ENCODE peak calls at places on chromosomes 1 and 21, in nine cellular contexts. W is GM13977, B is glutamatergic neuron, U is GM20000, Q is choroid plexus epithelial cell, F is mesothelial cell of epicardium, Y is GM10248, O is fibroblast of pulmonary artery, A is lower lobe of right lung. L is an unnamed sample.

GRCh38 chr1:30787856-30788495 is 30.4 kb upstream of the LAPTM5 start:
- DNase-seq in F (no peak), B (no peak), W (no peak), U (no peak), Q (no peak), Y (no peak), O (no peak), A (peak), L (no peak)

GRCh38 chr1:181250038-181250437 is 161.5 kb downstream of the IER5 start:
- DNase-seq in U (no peak), F (no peak), A (no peak), B (no peak), W (no peak), Q (no peak), Y (no peak), O (no peak), L (no peak)

GRCh38 chr1:28056129-28056925 is 32.1 kb downstream of the EYA3 start:
- DNase-seq in F (no peak), A (no peak), O (no peak), Y (peak), W (peak), Q (no peak), U (peak), B (no peak), L (no peak)

GRCh38 chr1:201898992-201899391 is 10.3 kb downstream of the SHISA4 start:
- DNase-seq in A (peak), Q (no peak), W (no peak), O (no peak), B (no peak), F (no peak), U (no peak), Y (no peak), L (no peak)

GRCh38 chr1:160428655-160429054 is 28.3 kb downstream of the VANGL2 start:
- DNase-seq in Y (peak), A (no peak), Q (peak), O (peak), U (no peak), F (no peak), W (peak), B (peak), L (no peak)

GRCh38 chr1:235632538-235633219 is 16.9 kb downstream of the GNG4 start:
- DNase-seq in Y (peak), B (no peak), Q (peak), F (no peak), W (peak), A (no peak), O (peak), U (peak), L (no peak)

GRCh38 chr1:61781151-61781550 is 38.9 kb downstream of the PATJ start:
- DNase-seq in A (no peak), U (no peak), Q (no peak), Y (no peak), W (no peak), B (no peak), O (no peak), F (no peak), L (no peak)

GRCh38 chr1:78687914-78688313 is 38.3 kb downstream of the IFI44 start:
- DNase-seq in U (no peak), F (no peak), O (peak), B (no peak), Y (no peak), W (no peak), A (no peak), Q (peak), L (no peak)

GRCh38 chr1:154414606-154415005 is 9.5 kb downstream of the IL6R start:
- DNase-seq in F (no peak), W (no peak), U (no peak), B (no peak), O (no peak), Q (no peak), A (peak), Y (no peak), L (no peak)

GRCh38 chr21:46455575-46456385 is 2.9 kb upstream of the DIP2A start:
- DNase-seq in W (no peak), Y (no peak), F (no peak), U (no peak), Q (peak), B (no peak), O (peak), A (no peak), L (no peak)

GRCh38 chr1:165645654-165646366 is 14.8 kb downstream of the MGST3 start:
- DNase-seq in F (no peak), O (no peak), B (no peak), Q (no peak), Y (no peak), A (no peak), W (no peak), U (no peak), L (no peak)

GRCh38 chr1:36576118-36576517 is 93.4 kb upstream of the CSF3R start:
- DNase-seq in A (peak), Q (peak), U (peak), Y (peak), F (peak), B (peak), W (peak), O (peak), L (peak)

GRCh38 chr21:38223893-38224540 is 32.8 kb upstream of the KCNJ15 start:
- DNase-seq in U (no peak), O (peak), W (no peak), A (no peak), Y (no peak), F (no peak), Q (peak), B (peak), L (no peak)

GRCh38 chr21:35340273-35340672 is 291.2 kb upstream of the RUNX1 start:
- DNase-seq in F (no peak), Y (no peak), A (no peak), W (no peak), O (no peak), U (no peak), Q (no peak), B (no peak), L (no peak)

GRCh38 chr1:193102662-193103061 is 2.6 kb downstream of the GLRX2 start:
- DNase-seq in Q (no peak), F (no peak), Y (no peak), U (no peak), O (no peak), A (no peak), B (no peak), W (no peak), L (no peak)

GRCh38 chr21:16211339-16212303 is 481.8 kb downstream of the USP25 start:
- DNase-seq in B (no peak), U (no peak), F (no peak), Q (peak), Y (no peak), W (no peak), A (no peak), O (peak), L (no peak)

GRCh38 chr21:38434913-38435533 is 63.3 kb downstream of the ERG start:
- DNase-seq in A (no peak), F (no peak), B (no peak), O (peak), Q (peak), Y (no peak), U (no peak), W (no peak), L (no peak)

GRCh38 chr1:238892612-238893011 is 493.8 kb upstream of the CHRM3 start:
- DNase-seq in O (no peak), Y (no peak), Q (no peak), A (no peak), F (no peak), W (no peak), U (no peak), B (no peak), L (no peak)

GRCh38 chr1:3714814-3715213 is 37.4 kb upstream of the CCDC27 start:
- DNase-seq in B (no peak), F (no peak), A (no peak), Q (no peak), U (no peak), W (no peak), Y (no peak), O (no peak), L (no peak)

GRCh38 chr1:3717715-3718601 is 34.3 kb upstream of the CCDC27 start:
- DNase-seq in A (no peak), F (peak), O (no peak), Y (peak), B (no peak), Q (no peak), U (peak), W (peak), L (no peak)

GRCh38 chr1:3714284-3714741 is 37.9 kb upstream of the CCDC27 start:
- DNase-seq in F (no peak), B (no peak), A (no peak), Y (no peak), Q (no peak), W (no peak), O (no peak), U (no peak), L (no peak)

GRCh38 chr1:3717041-3717714 is 35.1 kb upstream of the CCDC27 start:
- DNase-seq in B (no peak), U (no peak), F (no peak), A (no peak), O (no peak), Y (no peak), W (no peak), Q (no peak), L (no peak)

DNA sequence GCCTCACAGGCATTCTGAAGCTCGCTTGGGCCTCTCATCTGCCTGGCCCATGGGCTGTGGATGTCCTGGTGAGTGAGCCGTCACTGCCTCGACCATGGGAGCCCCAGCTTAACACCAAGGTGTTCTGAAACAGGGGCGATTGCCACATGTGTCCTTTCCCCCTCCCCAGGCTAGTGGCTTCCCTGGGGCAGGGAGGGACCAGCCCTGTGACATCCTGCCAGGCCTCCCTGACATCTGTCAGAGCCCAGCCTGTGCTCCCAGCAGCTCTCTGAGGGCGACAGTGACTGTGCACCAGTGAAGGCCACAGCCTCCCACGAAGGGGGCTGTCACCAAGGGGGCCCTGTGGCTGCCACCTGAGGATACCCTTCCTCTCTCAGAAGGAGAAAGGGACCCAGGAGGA is 35.9 kb upstream of the CCDC27 start:
- DNase-seq in W (no peak), A (no peak), Q (no peak), U (no peak), F (no peak), B (no peak), Y (no peak), O (no peak), L (no peak)
- TF ChIP-seq CTCF in W (no peak), A (no peak), Q (no peak), U (no peak), F (no peak), B (no peak), Y (no peak), O (no peak), L (no peak)

GRCh38 chr1:152061952-152062351 is 25.1 kb upstream of the S100A11 start:
- DNase-seq in O (no peak), F (no peak), A (no peak), Q (no peak), B (no peak), U (no peak), W (no peak), Y (no peak), L (no peak)
- TF ChIP-seq CTCF in O (no peak), F (no peak), A (no peak), Q (no peak), B (no peak), U (no peak), W (no peak), Y (no peak), L (no peak)

GRCh38 chr1:222095606-222096475 is 354.0 kb upstream of the DUSP10 start:
- DNase-seq in O (peak), Y (peak), F (no peak), B (peak), Q (peak), U (peak), A (no peak), W (peak), L (no peak)

GRCh38 chr1:222096883-222097282 is 355.0 kb upstream of the DUSP10 start:
- DNase-seq in Y (no peak), O (peak), Q (no peak), U (no peak), F (no peak), B (no peak), W (no peak), A (no peak), L (no peak)

GRCh38 chr1:222097646-222098045 is 355.8 kb upstream of the DUSP10 start:
- DNase-seq in B (no peak), U (no peak), W (no peak), F (no peak), Q (no peak), O (no peak), Y (no peak), A (no peak), L (no peak)

GRCh38 chr1:222098382-222098781 is 356.5 kb upstream of the DUSP10 start:
- DNase-seq in O (no peak), Q (no peak), F (no peak), W (no peak), B (no peak), U (no peak), A (no peak), Y (no peak), L (no peak)

GRCh38 chr1:222096476-222096772 is 354.5 kb upstream of the DUSP10 start:
- DNase-seq in Q (no peak), A (no peak), W (no peak), O (no peak), Y (no peak), B (no peak), F (no peak), U (no peak), L (no peak)
- TF ChIP-seq CTCF in Q (no peak), A (no peak), W (no peak), O (no peak), Y (no peak), B (peak), F (peak), U (no peak), L (no peak)

GRCh38 chr1:67882196-67882958 is 49.1 kb upstream of the GNG12 start:
- DNase-seq in A (no peak), W (no peak), Q (peak), Y (no peak), O (peak), U (no peak), B (no peak), F (no peak), L (no peak)

GRCh38 chr1:67880056-67880601 is 46.9 kb upstream of the GNG12 start:
- DNase-seq in Q (peak), F (no peak), W (no peak), A (no peak), B (no peak), O (peak), U (no peak), Y (no peak), L (no peak)

GRCh38 chr1:67888208-67888607 is 54.9 kb upstream of the GNG12 start:
- DNase-seq in B (no peak), F (no peak), O (no peak), U (no peak), Y (no peak), A (no peak), Q (no peak), W (no peak), L (no peak)

GRCh38 chr1:67879485-67879884 is 46.2 kb upstream of the GNG12 start:
- DNase-seq in W (no peak), O (no peak), Q (no peak), B (no peak), A (no peak), U (no peak), F (no peak), Y (no peak), L (no peak)

DNA sequence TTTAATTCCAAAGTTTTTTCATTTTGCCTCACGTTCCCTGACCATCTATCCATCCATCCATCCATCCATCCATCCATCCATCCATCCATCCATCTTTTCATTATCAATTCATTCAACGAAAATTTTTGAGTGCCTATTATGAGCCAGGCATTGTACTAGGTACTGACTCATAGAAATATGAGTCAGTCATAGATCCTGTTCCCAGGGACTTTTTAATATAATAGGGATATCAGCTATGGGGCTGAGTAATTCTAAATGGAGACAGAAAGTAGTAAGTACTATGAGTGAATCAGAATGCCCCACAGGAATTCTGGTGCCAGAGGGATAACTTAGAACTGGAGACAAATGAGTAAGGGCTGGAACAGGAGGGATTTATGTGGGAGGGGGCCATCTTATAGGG is 49.8 kb upstream of the GNG12 start:
- DNase-seq in B (no peak), O (peak), F (no peak), Q (peak), Y (no peak), U (no peak), A (no peak), W (no peak), L (no peak)
- TF ChIP-seq CTCF in B (no peak), O (no peak), F (no peak), Q (no peak), Y (no peak), U (no peak), A (no peak), W (no peak), L (no peak)

DNA sequence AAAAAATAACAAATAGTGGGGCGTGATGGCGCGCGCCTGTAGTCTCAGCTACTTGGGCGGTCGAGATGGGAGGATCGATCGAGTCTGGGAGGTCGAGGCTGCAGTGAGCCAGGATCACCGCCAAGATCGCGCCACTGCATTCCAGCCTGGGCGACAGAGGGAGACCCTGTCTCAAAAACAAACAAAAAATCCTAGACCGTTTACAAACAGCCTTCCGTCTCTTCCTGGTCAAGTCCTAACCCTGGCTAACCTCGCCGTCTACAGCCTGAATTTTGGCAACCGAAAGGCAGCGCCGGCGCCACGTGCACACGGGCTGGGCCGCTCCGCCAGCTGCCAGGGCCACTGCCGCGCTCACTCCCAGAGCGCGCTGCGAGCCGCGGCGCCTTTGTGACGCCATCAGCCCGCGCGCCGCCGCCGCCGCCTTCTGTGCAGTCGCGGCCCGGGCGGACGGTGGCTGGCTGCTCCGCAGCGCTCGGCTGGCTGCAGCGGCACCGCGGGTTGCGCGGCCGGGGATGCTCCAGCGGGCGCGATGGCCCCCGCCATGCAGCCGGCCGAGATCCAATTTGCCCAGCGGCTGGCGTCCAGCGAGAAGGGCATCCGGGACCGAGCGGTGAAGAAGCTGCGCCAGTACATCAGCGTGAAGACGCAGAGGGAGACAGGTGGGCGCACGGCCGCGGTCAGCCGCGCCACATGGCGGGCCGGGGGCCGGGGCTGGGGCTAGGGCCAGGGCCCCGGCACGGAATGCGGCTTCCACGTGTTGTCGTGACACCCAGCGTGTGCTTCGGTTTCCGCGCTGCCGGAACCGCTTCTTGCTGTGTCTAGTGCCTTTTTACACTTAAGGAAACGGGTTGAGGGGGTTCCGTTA is at the start of the genes HSF2BP and RRP1B:
- DNase-seq in B (peak), A (peak), F (peak), U (peak), O (peak), W (peak), Y (peak), Q (peak), L (peak)
- TF ChIP-seq CTCF in B (no peak), A (no peak), F (no peak), U (no peak), O (no peak), W (no peak), Y (no peak), Q (peak), L (no peak)

GRCh38 chr1:229709620-229710019 is 83.6 kb downstream of the URB2 start:
- DNase-seq in W (no peak), Y (no peak), A (no peak), B (no peak), Q (no peak), U (no peak), F (no peak), O (no peak), L (no peak)
- TF ChIP-seq CTCF in W (no peak), Y (no peak), A (no peak), B (no peak), Q (no peak), U (no peak), F (no peak), O (no peak), L (no peak)

GRCh38 chr1:116170901-116171589 is 59.8 kb downstream of the MAB21L3 start:
- DNase-seq in B (no peak), Q (no peak), W (no peak), A (no peak), O (no peak), F (no peak), U (no peak), Y (no peak), L (no peak)
- TF ChIP-seq CTCF in B (no peak), Q (no peak), W (no peak), A (no peak), O (no peak), F (no peak), U (no peak), Y (no peak), L (no peak)

DNA sequence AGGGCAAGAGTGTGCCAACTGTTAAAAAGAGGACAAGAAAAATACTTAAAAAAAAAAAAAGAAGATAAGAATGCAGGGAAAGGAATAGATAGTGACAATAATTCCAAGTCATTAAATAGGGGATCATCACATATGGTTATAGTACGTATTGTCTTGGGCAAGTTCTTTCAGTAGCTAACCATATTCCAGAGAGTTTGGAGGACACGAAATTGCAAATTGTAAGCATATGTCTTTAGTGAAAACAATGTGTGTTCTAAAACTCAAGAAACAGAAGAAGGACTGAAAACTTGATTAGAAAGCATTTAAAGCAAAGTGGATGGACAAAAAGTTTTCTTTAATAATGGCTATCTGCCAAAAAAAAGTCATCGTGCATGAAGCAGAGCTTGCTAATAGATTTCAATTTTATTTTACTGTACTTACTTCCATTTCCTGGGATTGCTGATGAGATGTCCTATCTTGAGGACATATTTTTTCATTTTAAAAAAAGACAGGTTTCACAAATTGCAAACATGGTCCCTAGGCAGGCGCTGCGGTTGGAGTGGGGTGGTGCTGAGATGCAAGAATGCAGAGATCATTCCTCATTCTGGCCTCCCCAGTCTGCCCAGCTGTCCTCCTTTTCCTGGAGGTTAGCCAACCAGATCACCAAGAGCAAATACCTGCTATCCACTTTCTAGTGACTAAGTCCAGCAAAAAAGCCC is 11.9 kb downstream of the TSPAN2 start:
- DNase-seq in U (no peak), F (no peak), O (no peak), Q (no peak), Y (no peak), A (no peak), B (no peak), W (no peak), L (no peak)
- TF ChIP-seq CTCF in U (no peak), F (no peak), O (no peak), Q (no peak), Y (no peak), A (no peak), B (no peak), W (no peak), L (no peak)

DNA sequence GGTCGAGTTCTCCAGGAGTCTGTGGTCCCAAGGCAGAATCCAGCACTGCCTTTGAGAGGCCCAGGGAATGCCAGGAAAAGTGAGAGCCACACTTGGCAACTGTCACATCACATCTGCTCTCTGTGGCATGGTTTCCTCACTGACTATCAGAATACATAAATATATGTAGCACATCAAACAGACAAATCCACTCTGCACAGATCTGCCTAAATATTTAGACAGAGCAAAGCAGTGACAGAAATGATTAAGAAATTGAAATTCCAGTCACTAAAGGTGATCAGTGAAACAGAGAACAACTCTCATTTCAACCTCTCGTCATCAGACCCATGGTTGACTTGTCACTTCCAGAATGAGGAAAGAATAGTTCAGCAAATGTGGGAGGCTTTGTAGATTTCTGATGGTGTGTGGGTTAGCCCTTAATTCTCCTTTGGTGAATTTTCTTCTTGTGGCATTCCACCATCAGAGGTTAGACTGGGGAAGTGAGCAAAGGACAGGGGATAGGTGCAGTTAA is 58.8 kb upstream of the MAN1A2 start:
- DNase-seq in O (no peak), F (no peak), Q (no peak), U (no peak), A (no peak), B (no peak), W (no peak), Y (no peak), L (no peak)
- TF ChIP-seq CTCF in O (no peak), F (no peak), Q (no peak), U (no peak), A (no peak), B (no peak), W (no peak), Y (no peak), L (no peak)

L was measured in activated B cell treated with CpG ODN at 0.5 μM for 24 hours.